ENCODE peak calls at places on chromosomes 7 and 10, in six cellular contexts. One of them, this sample, is unnamed. For H3K4me1, the result is how much of the 10 kb centered on the place peaks cover.

GRCh38 chr10:124649209-124649608 is 95.0 kb downstream of the FAM53B start:
- ATAC-seq in HepG2: no peak
- ATAC-seq in A549: no peak
- ATAC-seq in K562: no peak
- ATAC-seq in upper lobe of left lung: no peak
- ATAC-seq in GM12878: no peak
- ATAC-seq in this sample: peak

GRCh38 chr10:127798116-127798515 is 61.1 kb downstream of the FOXI2 start:
- ATAC-seq in HepG2: no peak
- ATAC-seq in A549: no peak
- ATAC-seq in K562: no peak
- ATAC-seq in upper lobe of left lung: no peak
- ATAC-seq in GM12878: no peak
- ATAC-seq in this sample: no peak

GRCh38 chr10:24957624-24958435 is 5.4 kb upstream of the PRTFDC1 start:
- ATAC-seq in HepG2: no peak
- ATAC-seq in A549: peak
- ATAC-seq in K562: no peak
- ATAC-seq in upper lobe of left lung: no peak
- ATAC-seq in GM12878: no peak
- ATAC-seq in this sample: peak

GRCh38 chr10:124648738-124649137 is 95.4 kb downstream of the FAM53B start:
- ATAC-seq in HepG2: no peak
- ATAC-seq in A549: no peak
- ATAC-seq in K562: peak
- ATAC-seq in upper lobe of left lung: no peak
- ATAC-seq in GM12878: peak
- ATAC-seq in this sample: peak

GRCh38 chr7:140197218-140197890 is 20.6 kb upstream of the KDM7A start:
- ATAC-seq in HepG2: peak
- ATAC-seq in A549: no peak
- ATAC-seq in K562: peak
- ATAC-seq in upper lobe of left lung: no peak
- ATAC-seq in GM12878: no peak
- ATAC-seq in this sample: no peak

GRCh38 chr7:99031496-99031895 is 112.4 kb downstream of the SMURF1 start:
- ATAC-seq in HepG2: no peak
- ATAC-seq in A549: no peak
- ATAC-seq in K562: no peak
- ATAC-seq in upper lobe of left lung: no peak
- ATAC-seq in GM12878: no peak
- ATAC-seq in this sample: no peak

GRCh38 chr7:69845721-69846495 is 247.6 kb downstream of the AUTS2 start:
- ATAC-seq in HepG2: no peak
- ATAC-seq in A549: no peak
- ATAC-seq in K562: no peak
- ATAC-seq in upper lobe of left lung: no peak
- ATAC-seq in GM12878: peak
- ATAC-seq in this sample: no peak

GRCh38 chr7:21542891-21543527 is at the start of gene DNAH11:
- ATAC-seq in HepG2: peak
- ATAC-seq in A549: peak
- ATAC-seq in K562: peak
- ATAC-seq in upper lobe of left lung: peak
- ATAC-seq in GM12878: peak
- ATAC-seq in this sample: peak

GRCh38 chr10:99519690-99520039 is 13.1 kb upstream of the NKX2-3 start:
- ATAC-seq in HepG2: no peak
- ATAC-seq in A549: no peak
- ATAC-seq in K562: no peak
- ATAC-seq in upper lobe of left lung: no peak
- ATAC-seq in GM12878: no peak
- ATAC-seq in this sample: no peak

GRCh38 chr7:139995034-139995915 is 67.5 kb downstream of the PARP12 start:
- ATAC-seq in HepG2: no peak
- ATAC-seq in A549: peak
- ATAC-seq in K562: no peak
- ATAC-seq in upper lobe of left lung: no peak
- ATAC-seq in GM12878: no peak
- ATAC-seq in this sample: no peak

GRCh38 chr7:156003220-156004162 is 191.2 kb upstream of the SHH start:
- ATAC-seq in HepG2: no peak
- ATAC-seq in A549: no peak
- ATAC-seq in K562: no peak
- ATAC-seq in upper lobe of left lung: no peak
- ATAC-seq in GM12878: no peak
- ATAC-seq in this sample: no peak

GRCh38 chr7:36037121-36037662 is 115.9 kb upstream of the EEPD1 start:
- ATAC-seq in HepG2: no peak
- ATAC-seq in A549: peak
- ATAC-seq in K562: no peak
- ATAC-seq in upper lobe of left lung: peak
- ATAC-seq in GM12878: no peak
- ATAC-seq in this sample: peak

GRCh38 chr7:46173526-46174191 is 252.6 kb upstream of the IGFBP3 start:
- ATAC-seq in HepG2: no peak
- ATAC-seq in A549: no peak
- ATAC-seq in K562: no peak
- ATAC-seq in upper lobe of left lung: peak
- ATAC-seq in GM12878: no peak
- ATAC-seq in this sample: no peak

GRCh38 chr10:103776878-103777591 is 78.3 kb downstream of the SH3PXD2A start:
- ATAC-seq in HepG2: no peak
- ATAC-seq in A549: no peak
- ATAC-seq in K562: no peak
- ATAC-seq in upper lobe of left lung: no peak
- ATAC-seq in GM12878: peak
- ATAC-seq in this sample: peak

GRCh38 chr7:98669417-98670015 is 52.4 kb downstream of the NPTX2 start:
- ATAC-seq in HepG2: no peak
- ATAC-seq in A549: peak
- ATAC-seq in K562: no peak
- ATAC-seq in upper lobe of left lung: no peak
- ATAC-seq in GM12878: no peak
- ATAC-seq in this sample: no peak

GRCh38 chr10:118330295-118331076 is 11.6 kb downstream of the FAM204A start:
- ATAC-seq in HepG2: no peak
- ATAC-seq in A549: no peak
- ATAC-seq in K562: no peak
- ATAC-seq in upper lobe of left lung: no peak
- ATAC-seq in GM12878: no peak
- ATAC-seq in this sample: no peak

GRCh38 chr10:112361951-112362770 is 11.8 kb upstream of the ACSL5 start:
- ATAC-seq in HepG2: no peak
- ATAC-seq in A549: peak
- ATAC-seq in K562: no peak
- ATAC-seq in upper lobe of left lung: peak
- ATAC-seq in GM12878: no peak
- ATAC-seq in this sample: peak

GRCh38 chr7:22821702-22822485 is 755 bp downstream of the TOMM7 start:
- ATAC-seq in HepG2: peak
- ATAC-seq in A549: peak
- ATAC-seq in K562: peak
- ATAC-seq in upper lobe of left lung: peak
- ATAC-seq in GM12878: peak
- ATAC-seq in this sample: no peak

GRCh38 chr7:151429555-151430331 is 10.2 kb downstream of the CRYGN start:
- ATAC-seq in HepG2: no peak
- ATAC-seq in A549: no peak
- ATAC-seq in K562: peak
- ATAC-seq in upper lobe of left lung: no peak
- ATAC-seq in GM12878: peak
- ATAC-seq in this sample: no peak

GRCh38 chr10:96991313-96991841 is 159.3 kb downstream of the LCOR start:
- ATAC-seq in HepG2: no peak
- ATAC-seq in A549: peak
- ATAC-seq in K562: no peak
- ATAC-seq in upper lobe of left lung: no peak
- ATAC-seq in GM12878: peak
- ATAC-seq in this sample: peak

GRCh38 chr10:62046522-62047239 is 145.2 kb downstream of the ARID5B start:
- ATAC-seq in HepG2: no peak
- ATAC-seq in A549: no peak
- ATAC-seq in K562: no peak
- ATAC-seq in upper lobe of left lung: peak
- ATAC-seq in GM12878: peak
- ATAC-seq in this sample: no peak

GRCh38 chr10:3825862-3826351 is 40.9 kb upstream of the KLF6 start:
- ATAC-seq in HepG2: no peak
- ATAC-seq in A549: no peak
- ATAC-seq in K562: no peak
- ATAC-seq in upper lobe of left lung: no peak
- ATAC-seq in GM12878: no peak
- ATAC-seq in this sample: no peak

GRCh38 chr7:116150588-116150987 is 59.8 kb upstream of the TES start:
- ATAC-seq in HepG2: no peak
- ATAC-seq in A549: no peak
- ATAC-seq in K562: no peak
- ATAC-seq in upper lobe of left lung: no peak
- ATAC-seq in GM12878: peak
- ATAC-seq in this sample: no peak

GRCh38 chr10:123573236-123574147 is 92.7 kb upstream of the GPR26 start:
- ATAC-seq in HepG2: peak
- ATAC-seq in A549: peak
- ATAC-seq in K562: peak
- ATAC-seq in upper lobe of left lung: peak
- ATAC-seq in GM12878: peak
- ATAC-seq in this sample: no peak

GRCh38 chr7:100167912-100168323 is 499 bp downstream of the GAL3ST4 start:
- ATAC-seq in HepG2: no peak
- ATAC-seq in A549: no peak
- ATAC-seq in K562: peak
- ATAC-seq in upper lobe of left lung: peak
- ATAC-seq in GM12878: peak
- ATAC-seq in this sample: peak

DNA sequence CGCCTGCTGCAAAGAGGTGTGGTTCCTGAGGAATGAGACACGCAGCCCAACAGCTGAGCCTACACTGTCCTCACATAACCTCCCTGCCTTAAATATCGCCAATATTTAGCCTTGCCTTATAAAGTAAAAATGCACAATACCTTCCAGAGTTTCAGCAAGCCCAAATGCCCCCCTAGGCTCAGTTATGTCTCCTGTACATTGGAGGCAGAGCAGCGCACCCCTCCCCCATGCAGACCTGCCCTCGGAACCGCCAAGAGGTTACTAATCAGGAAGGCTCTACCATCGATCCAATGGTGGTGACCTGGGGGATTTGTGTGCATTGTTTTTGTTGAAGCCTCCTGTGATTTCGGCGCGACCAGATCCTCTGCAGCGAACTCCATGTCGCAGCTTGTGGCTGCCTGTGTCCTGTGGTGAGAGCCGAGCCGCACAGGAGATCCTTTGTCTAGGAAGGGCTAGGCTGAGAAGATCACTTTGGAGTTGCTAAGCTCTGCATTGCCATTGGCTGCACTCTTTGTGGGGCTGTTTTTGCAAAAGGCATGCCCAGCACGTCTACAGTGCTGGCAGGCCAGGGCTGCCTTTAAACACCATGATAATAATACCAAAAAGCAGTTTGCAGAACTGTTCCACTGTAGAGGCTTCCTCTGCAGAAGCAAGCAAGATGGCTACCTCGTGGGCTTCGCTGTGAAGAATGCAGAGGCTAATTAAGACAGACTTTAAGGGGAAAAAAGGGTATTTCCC is 40.1 kb downstream of the TET1 start:
- ATAC-seq in HepG2: peak
- ATAC-seq in A549: peak
- ATAC-seq in K562: peak
- ATAC-seq in upper lobe of left lung: peak
- ATAC-seq in GM12878: peak
- ATAC-seq in this sample: peak
- TF ChIP-seq EP300 in HepG2: peak
- TF ChIP-seq EP300 in A549: no peak
- TF ChIP-seq EP300 in K562: no peak
- TF ChIP-seq EP300 in upper lobe of left lung: no peak
- TF ChIP-seq EP300 in GM12878: no peak
- TF ChIP-seq EP300 in this sample: no peak

DNA sequence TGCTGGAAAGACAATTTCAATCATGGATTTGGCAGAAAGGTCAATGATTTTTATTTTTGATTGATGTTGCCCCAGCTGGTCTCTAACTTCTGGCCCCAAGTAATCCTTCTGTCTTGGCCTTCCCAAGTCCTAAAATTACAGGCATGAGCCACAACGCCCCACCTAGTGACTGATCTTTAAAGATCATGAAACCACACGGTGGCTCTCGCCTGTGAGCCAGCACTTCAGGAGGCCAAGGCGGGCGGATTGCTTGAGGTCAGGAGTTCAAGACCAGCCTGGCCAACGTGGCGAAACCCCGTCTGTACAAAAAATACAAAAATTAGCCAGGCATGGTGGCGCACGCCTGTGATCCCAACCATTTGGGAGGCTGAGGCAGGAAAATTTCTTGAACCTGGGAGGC is 12.6 kb upstream of the C10orf95 start:
- ATAC-seq in HepG2: no peak
- ATAC-seq in A549: no peak
- ATAC-seq in K562: peak
- ATAC-seq in upper lobe of left lung: no peak
- ATAC-seq in GM12878: no peak
- ATAC-seq in this sample: no peak
- H3K4me1 ChIP-seq in HepG2: under half
- H3K4me1 ChIP-seq in A549: under half
- H3K4me1 ChIP-seq in K562: under half
- H3K4me1 ChIP-seq in upper lobe of left lung: under half
- H3K4me1 ChIP-seq in GM12878: under half
- H3K4me1 ChIP-seq in this sample: under half

GRCh38 chr7:4738711-4739527 is 36.5 kb upstream of the AP5Z1 start:
- ATAC-seq in HepG2: peak
- ATAC-seq in A549: peak
- ATAC-seq in K562: peak
- ATAC-seq in upper lobe of left lung: peak
- ATAC-seq in GM12878: no peak
- ATAC-seq in this sample: peak
- H3K4me3 ChIP-seq in HepG2: peak
- H3K4me3 ChIP-seq in A549: peak
- H3K4me3 ChIP-seq in K562: peak
- H3K4me3 ChIP-seq in upper lobe of left lung: peak
- H3K4me3 ChIP-seq in GM12878: no peak
- H3K4me3 ChIP-seq in this sample: peak

DNA sequence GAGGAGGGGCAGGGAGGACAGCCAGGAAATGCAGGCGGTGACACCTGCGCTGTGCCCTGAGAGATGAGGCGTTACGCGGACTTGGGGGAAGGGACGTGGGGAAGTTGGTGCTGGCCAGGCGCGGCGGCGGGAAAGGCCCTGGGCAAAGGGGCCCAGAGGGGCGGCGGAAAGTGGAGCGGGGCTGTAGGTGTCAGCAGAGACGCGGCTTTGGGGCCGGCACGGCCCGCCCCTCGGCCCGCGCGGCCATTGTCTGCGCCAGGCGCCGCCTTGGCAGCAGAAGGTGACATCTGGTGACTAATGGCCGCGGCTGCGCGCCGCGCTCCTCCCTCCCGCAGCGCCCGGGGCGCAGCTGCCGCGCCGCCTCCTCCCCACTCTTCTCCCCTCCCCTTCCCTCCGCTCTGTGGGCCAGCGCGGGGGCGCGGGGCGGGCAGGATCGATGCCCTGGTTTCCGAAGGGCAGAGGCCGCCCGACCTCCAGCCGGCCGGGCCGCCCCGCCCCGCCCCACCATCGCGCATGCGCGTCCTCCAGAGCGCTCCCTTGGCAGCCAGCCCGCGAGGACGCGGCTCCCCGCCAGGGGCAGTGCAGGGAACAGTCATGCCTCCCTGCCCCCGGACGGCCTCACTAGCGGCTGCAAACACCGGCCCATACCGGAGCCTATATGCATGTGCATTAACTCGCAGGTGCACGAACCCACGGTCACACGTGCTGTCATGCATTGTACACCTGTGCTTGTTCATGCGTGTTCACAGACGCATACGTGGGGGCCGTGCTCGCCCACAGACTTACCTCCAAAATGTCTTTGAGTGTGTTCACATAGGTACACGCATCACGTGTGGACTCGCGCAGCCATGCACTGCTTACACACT is 269.6 kb downstream of the RPS24 start:
- ATAC-seq in HepG2: peak
- ATAC-seq in A549: peak
- ATAC-seq in K562: peak
- ATAC-seq in upper lobe of left lung: peak
- ATAC-seq in GM12878: peak
- ATAC-seq in this sample: peak
- TF ChIP-seq EP300 in HepG2: no peak
- TF ChIP-seq EP300 in A549: no peak
- TF ChIP-seq EP300 in K562: no peak
- TF ChIP-seq EP300 in upper lobe of left lung: no peak
- TF ChIP-seq EP300 in GM12878: no peak
- TF ChIP-seq EP300 in this sample: no peak

This sample was measured in gastroesophageal sphincter.